ENCODE peak calls at places on chromosomes 3 and 15, in ten cellular contexts. L is neuronal stem cell; Y is activated naive CD4-positive, alpha-beta T cell treated with anti-CD3 and anti-CD28 coated beads, Interleukin-2, amount 50 U/mL, for 16 hours; M is ELF-1; G is stimulated activated CD4-positive, alpha-beta T cell treated with anti-CD3 and anti-CD28 coated beads, Interleukin-4, amount 100 ng/mL, for 48 hours; C is mucosa of descending colon; A is NCI-H510A treated with DMSO at 0.1 percent for 48 hours; B is CD8-positive, alpha-beta T cell; D is left ventricle myocardium inferior; N is activated CD4-positive, alpha-beta T cell treated with anti-CD3 and anti-CD28 coated beads, Interleukin-2, amount 50 U/mL, for 24 hours. K is an unnamed sample.

GRCh38 chr3:5312278-5312677 is 124.8 kb downstream of the EDEM1 start:
- DNase-seq in A (no peak), G (no peak), C (no peak), D (no peak), Y (no peak), L (no peak), B (no peak), M (no peak), N (no peak), K (no peak)

GRCh38 chr3:44045476-44046275 is 196.0 kb upstream of the TOPAZ1 start:
- DNase-seq in G (no peak), M (no peak), Y (no peak), B (no peak), A (peak; percentile 81), D (no peak), C (peak; percentile 39), N (no peak), L (no peak), K (peak; percentile 38)

GRCh38 chr15:84992157-84992940 is 10.7 kb downstream of the PDE8A start:
- DNase-seq in N (no peak), L (no peak), D (no peak), C (no peak), G (no peak), A (no peak), Y (peak; percentile 46), B (peak; percentile 38), M (no peak), K (peak; percentile 63)

GRCh38 chr3:109874900-109875735 is 537.8 kb upstream of the DPPA4 start:
- DNase-seq in L (no peak), M (no peak), N (no peak), C (no peak), B (no peak), Y (no peak), D (no peak), G (no peak), A (no peak), K (no peak)

GRCh38 chr3:64359735-64360134 is 134.5 kb upstream of the PRICKLE2 start:
- DNase-seq in C (no peak), D (no peak), A (no peak), N (no peak), G (no peak), B (no peak), Y (no peak), L (no peak), M (no peak), K (no peak)

GRCh38 chr15:85501574-85501973 is 121.2 kb downstream of the AKAP13 start:
- DNase-seq in A (no peak), Y (no peak), C (no peak), L (no peak), G (no peak), M (no peak), N (no peak), B (no peak), D (no peak), K (no peak)

GRCh38 chr3:153072382-153072781 is 89.6 kb upstream of the RAP2B start:
- DNase-seq in A (no peak), N (no peak), Y (no peak), C (no peak), L (no peak), G (no peak), D (no peak), M (no peak), B (no peak), K (no peak)

GRCh38 chr3:157530637-157531300 is 27.6 kb upstream of the VEPH1 start:
- DNase-seq in B (no peak), N (no peak), D (no peak), Y (no peak), A (no peak), G (no peak), L (no peak), M (no peak), C (no peak), K (peak; percentile 61)

GRCh38 chr3:37099469-37099868 is 74.9 kb downstream of the LRRFIP2 start:
- DNase-seq in G (no peak), Y (no peak), C (no peak), B (no peak), L (no peak), N (no peak), M (no peak), D (no peak), A (no peak), K (no peak)

GRCh38 chr3:37279858-37280257 is 105.5 kb upstream of the LRRFIP2 start:
- DNase-seq in Y (no peak), A (no peak), M (no peak), C (no peak), N (no peak), B (no peak), G (no peak), D (no peak), L (no peak), K (no peak)

GRCh38 chr3:71998995-71999673 is 214.2 kb upstream of the PROK2 start:
- DNase-seq in C (no peak), G (no peak), A (no peak), B (no peak), D (no peak), L (no peak), Y (no peak), M (no peak), N (no peak), K (peak; percentile 62)

GRCh38 chr3:14439501-14440167 is 37.2 kb downstream of the SLC6A6 start:
- DNase-seq in M (no peak), A (peak; percentile 82), C (peak; percentile 76), L (no peak), B (no peak), D (peak; percentile 83), N (no peak), G (no peak), Y (no peak), K (peak; percentile 70)

GRCh38 chr3:64571982-64572381 is 115.8 kb downstream of the ADAMTS9 start:
- DNase-seq in G (no peak), A (no peak), Y (no peak), C (no peak), N (no peak), B (no peak), L (no peak), D (no peak), M (no peak), K (peak; percentile 36)

GRCh38 chr3:195717416-195717815 is 3.4 kb upstream of the MUC20 start:
- DNase-seq in M (no peak), G (no peak), D (no peak), A (no peak), Y (no peak), N (no peak), B (no peak), L (no peak), C (no peak), K (no peak)

GRCh38 chr15:99113547-99114271 is 8.8 kb downstream of the SYNM start:
- DNase-seq in L (no peak), Y (no peak), A (no peak), C (no peak), D (no peak), B (no peak), M (no peak), N (no peak), G (no peak), K (no peak)

GRCh38 chr15:23857028-23857641 is 170.0 kb upstream of the NDN start:
- DNase-seq in B (no peak), C (peak; percentile 37), L (peak; percentile 56), D (no peak), A (peak; percentile 23), Y (no peak), G (peak; percentile 2), M (peak; percentile 68), N (no peak), K (peak; percentile 7)

GRCh38 chr3:57998366-57999283 is 9.6 kb upstream of the FLNB start:
- DNase-seq in A (no peak), G (no peak), D (no peak), B (no peak), L (no peak), Y (no peak), C (no peak), M (no peak), N (no peak), K (peak; percentile 50)

GRCh38 chr3:9347086-9347485 is 15.8 kb upstream of the THUMPD3 start:
- DNase-seq in N (no peak), A (no peak), B (no peak), G (no peak), C (no peak), D (no peak), L (no peak), Y (no peak), M (no peak), K (no peak)

GRCh38 chr15:83571820-83572707 is 81.9 kb upstream of the ADAMTSL3 start:
- DNase-seq in L (peak; percentile 41), Y (no peak), A (no peak), C (no peak), G (no peak), D (no peak), M (peak; percentile 25), B (no peak), N (no peak), K (peak; percentile 46)

GRCh38 chr3:134721214-134721613 is 70.4 kb upstream of the KY start:
- DNase-seq in M (no peak), L (no peak), Y (no peak), G (no peak), B (no peak), D (no peak), A (no peak), C (no peak), N (no peak), K (no peak)

GRCh38 chr3:174457758-174458157 is 401.4 kb upstream of the NAALADL2 start:
- DNase-seq in C (no peak), M (no peak), Y (no peak), N (no peak), B (no peak), D (no peak), L (no peak), A (no peak), G (no peak), K (no peak)

GRCh38 chr15:49908571-49909295 is 210.3 kb downstream of the ATP8B4 start:
- DNase-seq in C (no peak), A (no peak), B (no peak), D (no peak), M (peak; percentile 66), L (no peak), G (no peak), Y (no peak), N (no peak), K (no peak)

GRCh38 chr15:86231864-86232801 is 152.5 kb downstream of the AGBL1 start:
- DNase-seq in N (no peak), M (peak; percentile 71), A (peak; percentile 9), C (peak; percentile 30), L (peak; percentile 46), G (peak; percentile 8), B (peak; percentile 34), Y (peak; percentile 25), D (no peak), K (peak; percentile 11)

GRCh38 chr3:156259896-156260788 is 139.8 kb downstream of the KCNAB1 start:
- DNase-seq in N (no peak), B (no peak), D (no peak), M (no peak), Y (no peak), G (no peak), L (no peak), C (no peak), A (no peak), K (no peak)

GRCh38 chr3:171480526-171480925 is 20.3 kb upstream of the TNIK start:
- DNase-seq in C (no peak), Y (no peak), M (no peak), D (no peak), A (no peak), N (no peak), L (no peak), B (no peak), G (no peak), K (peak; percentile 19)

GRCh38 chr3:58353722-58354553 is 21.2 kb downstream of the PXK start:
- DNase-seq in G (no peak), L (no peak), D (no peak), M (no peak), A (no peak), N (no peak), C (no peak), Y (no peak), B (peak; percentile 23), K (peak; percentile 47)

GRCh38 chr3:4029135-4029534 is 229.9 kb downstream of the LRRN1 start:
- DNase-seq in C (no peak), Y (no peak), L (no peak), M (no peak), B (no peak), D (peak; percentile 70), A (no peak), N (no peak), G (no peak), K (no peak)

GRCh38 chr15:70726753-70727152 is 36.6 kb downstream of the UACA start:
- DNase-seq in A (no peak), G (no peak), M (no peak), N (no peak), C (no peak), B (no peak), L (no peak), Y (no peak), D (no peak), K (peak; percentile 44)